ENCODE peak calls at places on chromosomes 1 and 21, in five cellular contexts. One of them, this sample, is unnamed.

GRCh38 chr1:21337010-21337437 is 46.8 kb upstream of the ECE1 start:
- DNase-seq in activated T-cell treated with anti-CD3 and anti-CD28 coated beads for 1 hour: no peak
- DNase-seq in effector CD4-positive, alpha-beta T cell: no peak
- DNase-seq in SIG-M5: no peak
- DNase-seq in body of pancreas: no peak
- DNase-seq in this sample: no peak

GRCh38 chr1:207828485-207829158 is 76.8 kb downstream of the CD46 start:
- DNase-seq in activated T-cell treated with anti-CD3 and anti-CD28 coated beads for 1 hour: peak
- DNase-seq in effector CD4-positive, alpha-beta T cell: peak
- DNase-seq in SIG-M5: peak
- DNase-seq in body of pancreas: peak
- DNase-seq in this sample: peak

GRCh38 chr1:183281039-183281438 is 95.0 kb downstream of the LAMC2 start:
- DNase-seq in activated T-cell treated with anti-CD3 and anti-CD28 coated beads for 1 hour: no peak
- DNase-seq in effector CD4-positive, alpha-beta T cell: no peak
- DNase-seq in SIG-M5: no peak
- DNase-seq in body of pancreas: no peak
- DNase-seq in this sample: no peak

GRCh38 chr1:209455133-209455532 is 128.4 kb upstream of the CAMK1G start:
- DNase-seq in activated T-cell treated with anti-CD3 and anti-CD28 coated beads for 1 hour: no peak
- DNase-seq in effector CD4-positive, alpha-beta T cell: no peak
- DNase-seq in SIG-M5: no peak
- DNase-seq in body of pancreas: no peak
- DNase-seq in this sample: no peak

GRCh38 chr1:53888716-53889115 is 881 bp downstream of the YIPF1 start:
- DNase-seq in activated T-cell treated with anti-CD3 and anti-CD28 coated beads for 1 hour: no peak
- DNase-seq in effector CD4-positive, alpha-beta T cell: no peak
- DNase-seq in SIG-M5: no peak
- DNase-seq in body of pancreas: no peak
- DNase-seq in this sample: no peak

GRCh38 chr21:41737656-41738324 is 29.1 kb downstream of the RIPK4 start:
- DNase-seq in activated T-cell treated with anti-CD3 and anti-CD28 coated beads for 1 hour: no peak
- DNase-seq in effector CD4-positive, alpha-beta T cell: no peak
- DNase-seq in SIG-M5: no peak
- DNase-seq in body of pancreas: no peak
- DNase-seq in this sample: no peak

GRCh38 chr21:35007348-35007747 is 41.8 kb downstream of the RUNX1 start:
- DNase-seq in activated T-cell treated with anti-CD3 and anti-CD28 coated beads for 1 hour: no peak
- DNase-seq in effector CD4-positive, alpha-beta T cell: no peak
- DNase-seq in SIG-M5: no peak
- DNase-seq in body of pancreas: no peak
- DNase-seq in this sample: no peak

GRCh38 chr1:78043436-78043835 is 2.3 kb upstream of the GIPC2 start:
- DNase-seq in activated T-cell treated with anti-CD3 and anti-CD28 coated beads for 1 hour: no peak
- DNase-seq in effector CD4-positive, alpha-beta T cell: no peak
- DNase-seq in SIG-M5: no peak
- DNase-seq in body of pancreas: peak
- DNase-seq in this sample: no peak

GRCh38 chr21:41167348-41168342 is at the start of gene BACE2:
- DNase-seq in activated T-cell treated with anti-CD3 and anti-CD28 coated beads for 1 hour: peak
- DNase-seq in effector CD4-positive, alpha-beta T cell: no peak
- DNase-seq in SIG-M5: no peak
- DNase-seq in body of pancreas: peak
- DNase-seq in this sample: no peak